ENCODE peak calls at places on chromosomes 16 and 17, in four cellular contexts. I is Panc1, P is IMR-90, O is sciatic nerve. J is an unnamed sample.

GRCh38 chr17:43695968-43696865 is 34.5 kb upstream of the MEOX1 start:
- ATAC-seq in I (no peak), P (no peak), O (peak; percentile 29), J (peak; percentile 71)

GRCh38 chr16:86994651-86995171 is 322.5 kb downstream of the C16orf95 start:
- ATAC-seq in I (no peak), P (peak; percentile 89), O (peak; percentile 42), J (peak; percentile 83)

GRCh38 chr16:54030451-54030850 is 256.1 kb downstream of the IRX3 start:
- ATAC-seq in I (no peak), P (no peak), O (no peak), J (no peak)

GRCh38 chr17:46736100-46736499 is 82.4 kb downstream of the WNT3 start:
- ATAC-seq in I (no peak), P (no peak), O (no peak), J (no peak)

GRCh38 chr16:13866073-13866472 is 53.9 kb upstream of the ERCC4 start:
- ATAC-seq in I (peak; percentile 92), P (peak; percentile 100), O (no peak), J (peak; percentile 100)

GRCh38 chr16:9016824-9017223 is 53.1 kb upstream of the USP7 start:
- ATAC-seq in I (no peak), P (no peak), O (no peak), J (no peak)

GRCh38 chr16:86347916-86348555 is 162.3 kb upstream of the FOXF1 start:
- ATAC-seq in I (no peak), P (no peak), O (no peak), J (no peak)

GRCh38 chr17:80673152-80673920 is 128.7 kb downstream of the RPTOR start:
- ATAC-seq in I (no peak), P (peak; percentile 31), O (peak; percentile 71), J (no peak)

GRCh38 chr16:87698676-87699179 is 67.1 kb downstream of the KLHDC4 start:
- ATAC-seq in I (no peak), P (no peak), O (no peak), J (no peak)

GRCh38 chr17:59462385-59462784 is 103.0 kb upstream of the DHX40 start:
- ATAC-seq in I (no peak), P (no peak), O (no peak), J (no peak)

GRCh38 chr17:21370430-21370829 is 5.7 kb upstream of the KCNJ12 start:
- ATAC-seq in I (no peak), P (no peak), O (no peak), J (no peak)